ENCODE peak calls at places on chromosomes 1 and 21, in six cellular contexts. B is left ventricle myocardium superior, W is CD14-positive monocyte, N is lung, X is heart left ventricle, H is NCI-H345. I is an unnamed sample.

GRCh38 chr1:117534995-117535467 is 70.8 kb upstream of the TENT5C start:
- DNase-seq in X (peak), W (no peak), H (peak), B (no peak), N (peak), I (peak)

GRCh38 chr1:230163205-230163604 is 96.2 kb downstream of the GALNT2 start:
- DNase-seq in H (no peak), W (no peak), X (peak), B (peak), N (no peak), I (no peak)

GRCh38 chr1:207815913-207816312 is 64.1 kb downstream of the CD46 start:
- DNase-seq in N (no peak), H (no peak), W (peak), B (no peak), X (no peak), I (no peak)

GRCh38 chr1:54866801-54867716 is 19.9 kb downstream of the DHCR24 start:
- DNase-seq in X (no peak), H (no peak), N (no peak), W (no peak), B (no peak), I (no peak)

GRCh38 chr1:64282353-64282752 is 78.9 kb downstream of the UBE2U start:
- DNase-seq in B (peak), N (no peak), X (no peak), W (no peak), H (peak), I (no peak)

GRCh38 chr1:110604586-110605148 is 1.5 kb downstream of the KCNA2 start:
- DNase-seq in W (no peak), H (no peak), B (no peak), X (no peak), N (no peak), I (no peak)

GRCh38 chr1:178969226-178969987 is 56.3 kb upstream of the FAM20B start:
- DNase-seq in X (no peak), W (no peak), H (no peak), N (no peak), B (no peak), I (no peak)

GRCh38 chr1:215056584-215056983 is 26.0 kb upstream of the KCNK2 start:
- DNase-seq in W (no peak), N (no peak), X (no peak), B (no peak), H (no peak), I (no peak)

GRCh38 chr1:119308806-119309205 is 59.8 kb upstream of the HAO2 start:
- DNase-seq in N (no peak), W (no peak), B (no peak), X (no peak), H (no peak), I (no peak)

GRCh38 chr21:35838350-35838749 is 222.0 kb downstream of the SETD4 start:
- DNase-seq in W (no peak), B (no peak), H (no peak), X (no peak), N (no peak), I (no peak)

GRCh38 chr1:109979489-109980091 is 5.0 kb upstream of the AHCYL1 start:
- DNase-seq in H (no peak), N (no peak), X (no peak), W (no peak), B (no peak), I (no peak)

GRCh38 chr1:9482403-9482802 is 56.9 kb upstream of the SLC25A33 start:
- DNase-seq in X (no peak), N (no peak), H (no peak), W (no peak), B (no peak), I (no peak)

GRCh38 chr1:203625623-203626189 is 926 bp upstream of the ATP2B4 start:
- DNase-seq in H (peak), X (no peak), B (no peak), W (no peak), N (peak), I (no peak)

GRCh38 chr1:66623812-66624211 is 89.9 kb downstream of the SGIP1 start:
- DNase-seq in X (no peak), W (no peak), N (no peak), H (no peak), B (no peak), I (no peak)

GRCh38 chr1:161843156-161843555 is 77.0 kb downstream of the ATF6 start:
- DNase-seq in W (no peak), B (no peak), N (no peak), H (no peak), X (no peak), I (no peak)

GRCh38 chr1:51926171-51926812 is 47.8 kb upstream of the NRDC start:
- DNase-seq in N (no peak), X (no peak), H (no peak), B (no peak), W (no peak), I (no peak)

GRCh38 chr1:83787246-83787998 is 211.5 kb downstream of the TTLL7 start:
- DNase-seq in W (no peak), H (no peak), X (no peak), N (no peak), B (no peak), I (no peak)

GRCh38 chr1:214136336-214136735 is 144.6 kb upstream of the SMYD2 start:
- DNase-seq in N (no peak), W (no peak), X (no peak), B (no peak), H (no peak), I (no peak)

GRCh38 chr1:4851666-4852065 is 197.3 kb downstream of the AJAP1 start:
- DNase-seq in N (no peak), X (no peak), B (no peak), H (no peak), W (no peak), I (no peak)

GRCh38 chr1:192977089-192977706 is 82.0 kb downstream of the UCHL5 start:
- DNase-seq in H (peak), B (no peak), W (no peak), X (no peak), N (no peak), I (no peak)

GRCh38 chr1:109229531-109230127 is 15.9 kb downstream of the SARS1 start:
- DNase-seq in X (no peak), N (no peak), W (no peak), H (peak), B (no peak), I (no peak)

GRCh38 chr1:155125511-155125945 is 2.1 kb upstream of the EFNA1 start:
- DNase-seq in B (peak), H (no peak), N (no peak), W (no peak), X (no peak), I (no peak)

GRCh38 chr1:182595641-182596240 is 6.7 kb upstream of the RNASEL start:
- DNase-seq in N (peak), W (peak), X (peak), B (peak), H (peak), I (no peak)

GRCh38 chr1:184150776-184151531 is 99.4 kb downstream of the TSEN15 start:
- DNase-seq in H (no peak), N (no peak), B (no peak), X (peak), W (no peak), I (no peak)

GRCh38 chr1:227778401-227778947 is 37.0 kb upstream of the PRSS38 start:
- DNase-seq in B (no peak), W (no peak), H (no peak), N (no peak), X (no peak), I (no peak)

GRCh38 chr1:70719164-70719563 is 308.1 kb downstream of the CTH start:
- DNase-seq in H (no peak), B (no peak), N (no peak), W (no peak), X (no peak), I (no peak)

GRCh38 chr21:32276671-32277070 is 2.2 kb downstream of the MIS18A start:
- DNase-seq in H (no peak), W (no peak), B (no peak), X (no peak), N (no peak), I (no peak)

GRCh38 chr1:11056504-11056903 is 3.3 kb downstream of the SRM start:
- DNase-seq in H (no peak), B (no peak), W (no peak), N (no peak), X (no peak), I (no peak)

GRCh38 chr1:111600886-111601386 is 18.7 kb upstream of the RAP1A start:
- DNase-seq in W (no peak), X (no peak), H (no peak), B (no peak), N (no peak), I (no peak)

GRCh38 chr1:231776006-231776707 is 149.6 kb downstream of the DISC1 start:
- DNase-seq in H (no peak), W (no peak), N (no peak), B (no peak), X (no peak), I (no peak)

GRCh38 chr1:156076609-156077429 is 5.4 kb downstream of the MEX3A start:
- DNase-seq in W (no peak), N (no peak), B (peak), H (no peak), X (peak), I (no peak)

GRCh38 chr1:228085287-228085926 is 2.9 kb downstream of the ARF1 start:
- DNase-seq in X (no peak), H (no peak), W (no peak), B (peak), N (no peak), I (no peak)

GRCh38 chr1:36609241-36610027 is 126.7 kb upstream of the CSF3R start:
- DNase-seq in N (peak), X (no peak), H (peak), B (no peak), W (no peak), I (peak)

GRCh38 chr21:45152265-45152746 is 77.9 kb downstream of the ADARB1 start:
- DNase-seq in W (peak), H (no peak), X (no peak), N (no peak), B (peak), I (peak)

GRCh38 chr1:111364690-111365089 is 62.8 kb downstream of the OVGP1 start:
- DNase-seq in H (no peak), B (no peak), N (no peak), W (no peak), X (no peak), I (no peak)

GRCh38 chr1:24932725-24933294 is 2.7 kb upstream of the RUNX3 start:
- DNase-seq in B (no peak), X (no peak), H (no peak), W (no peak), N (no peak), I (no peak)

GRCh38 chr1:2625311-2625710 is 7.5 kb downstream of the MMEL1 start:
- DNase-seq in B (peak), H (no peak), X (no peak), N (no peak), W (no peak), I (no peak)

GRCh38 chr1:227949954-227950734 is 2.4 kb upstream of the WNT9A start:
- DNase-seq in N (no peak), H (no peak), W (no peak), B (no peak), X (no peak), I (no peak)

GRCh38 chr1:110239491-110240430 is 29.6 kb downstream of the KCNC4 start:
- DNase-seq in H (no peak), B (no peak), N (no peak), W (no peak), X (no peak), I (no peak)

I was measured in GM19239.